ENCODE peak calls at places on chromosomes 5 and 9, in four cellular contexts. V is ecto neural progenitor cell, R is spleen, Y is stomach. W is an unnamed sample.

GRCh38 chr9:112002847-112003457 is 106.3 kb downstream of the UGCG start:
- DNase-seq in V (no peak), R (no peak), Y (no peak), W (no peak)

GRCh38 chr9:16410601-16411285 is 459.7 kb downstream of the BNC2 start:
- DNase-seq in V (no peak), Y (no peak), R (no peak), W (no peak)

GRCh38 chr9:33445389-33445881 is 2.0 kb downstream of the AQP3 start:
- DNase-seq in V (no peak), R (no peak), Y (peak; percentile 86), W (no peak)

GRCh38 chr5:123876265-123876790 is 364.4 kb downstream of the CSNK1G3 start:
- DNase-seq in Y (no peak), V (no peak), R (no peak), W (no peak)

GRCh38 chr5:96871022-96871388 is 5.3 kb upstream of the ERAP2 start:
- DNase-seq in Y (no peak), R (no peak), V (no peak), W (no peak)

GRCh38 chr5:71922584-71923106 is 184.6 kb upstream of the MAP1B start:
- DNase-seq in R (no peak), V (no peak), Y (no peak), W (no peak)

GRCh38 chr9:76996700-76997099 is 22.8 kb upstream of the FOXB2 start:
- DNase-seq in R (no peak), Y (no peak), V (peak; percentile 73), W (peak; percentile 62)

GRCh38 chr5:117333011-117333410 is 758.4 kb upstream of the SEMA6A start:
- DNase-seq in R (no peak), Y (no peak), V (no peak), W (no peak)

GRCh38 chr9:97632406-97632991 is 669 bp downstream of the TSTD2 start:
- DNase-seq in R (peak; percentile 86), V (peak; percentile 73), Y (peak; percentile 56), W (no peak)

GRCh38 chr5:74798977-74799911 is 32.2 kb downstream of the NSA2 start:
- DNase-seq in R (no peak), Y (no peak), V (no peak), W (no peak)

GRCh38 chr9:109315889-109316640 is 4.8 kb downstream of the EPB41L4B start:
- DNase-seq in Y (peak; percentile 96), V (no peak), R (no peak), W (peak; percentile 95)

GRCh38 chr5:67989457-67989856 is 226.1 kb upstream of the PIK3R1 start:
- DNase-seq in V (no peak), Y (no peak), R (no peak), W (no peak)

GRCh38 chr5:126912607-126913006 is 117.8 kb downstream of the MARCHF3 start:
- DNase-seq in V (no peak), R (no peak), Y (no peak), W (no peak)

W was measured in RWPE2.